ENCODE peak calls at places on chromosomes 11 and 22, in four cellular contexts. H, J, I and X are unnamed samples.

GRCh38 chr22:29081499-29082236 is 8.8 kb downstream of the KREMEN1 start:
- DNase-seq in I (no peak), J (no peak), H (no peak), X (no peak)

GRCh38 chr11:109123811-109124787 is 297.9 kb upstream of the C11orf87 start:
- DNase-seq in I (no peak), H (no peak), J (no peak), X (peak; percentile 33)

GRCh38 chr11:34198523-34198922 is 93.1 kb downstream of the NAT10 start:
- DNase-seq in I (no peak), J (no peak), H (no peak), X (no peak)

GRCh38 chr11:45945392-45945999 is 23.0 kb downstream of the LARGE2 start:
- DNase-seq in I (no peak), J (no peak), H (no peak), X (no peak)

GRCh38 chr22:24760708-24761306 is 13.7 kb downstream of the PIWIL3 start:
- DNase-seq in H (no peak), I (no peak), J (no peak), X (no peak)

GRCh38 chr11:44813401-44813800 is 86.6 kb downstream of the TSPAN18 start:
- DNase-seq in H (no peak), I (no peak), J (no peak), X (no peak)

GRCh38 chr11:34977039-34977906 is 60.9 kb downstream of the PDHX start:
- DNase-seq in J (no peak), I (no peak), H (peak; percentile 95), X (no peak)

GRCh38 chr11:12077535-12078280 is 32.7 kb upstream of the MICAL2 start:
- DNase-seq in I (no peak), J (no peak), H (no peak), X (no peak)

GRCh38 chr11:45752136-45752535 is 52.8 kb upstream of the SLC35C1 start:
- DNase-seq in H (no peak), J (no peak), I (no peak), X (no peak)

GRCh38 chr11:69792611-69793010 is 17.5 kb upstream of the FGF4 start:
- DNase-seq in I (no peak), H (no peak), J (no peak), X (no peak)

GRCh38 chr22:29310863-29311339 is 4.5 kb downstream of the GAS2L1 start:
- DNase-seq in J (peak; percentile 90), H (peak; percentile 98), I (peak; percentile 81), X (peak; percentile 96)

GRCh38 chr11:105923814-105924213 is 98.2 kb downstream of the MSANTD4 start:
- DNase-seq in I (no peak), H (peak; percentile 28), J (no peak), X (no peak)

GRCh38 chr22:25845985-25846745 is 104.2 kb downstream of the MYO18B start:
- DNase-seq in H (no peak), J (no peak), I (peak; percentile 40), X (no peak)

GRCh38 chr22:39496131-39496838 is 5.8 kb upstream of the MIEF1 start:
- DNase-seq in H (peak; percentile 65), J (peak; percentile 76), I (peak; percentile 59), X (peak; percentile 83)